ENCODE peak calls at places on chromosomes 16 and 17, in seven cellular contexts. Z, O, V, H, K, I and X are unnamed samples.

GRCh38 chr16:59633996-59634579 is 900.0 kb upstream of the GOT2 start:
- DNase-seq in Z (peak; percentile 62), O (peak; percentile 88), V (peak; percentile 82), H (no peak), K (no peak), I (peak; percentile 92), X (peak; percentile 51)

GRCh38 chr16:55055262-55055661 is 124.6 kb downstream of the IRX5 start:
- DNase-seq in Z (no peak), O (no peak), V (no peak), H (no peak), K (peak; percentile 1), I (no peak), X (no peak)

GRCh38 chr17:28643979-28644781 is 778 bp downstream of the BLTP2 start:
- DNase-seq in Z (peak; percentile 61), O (peak; percentile 63), V (no peak), H (peak; percentile 64), K (peak; percentile 72), I (peak; percentile 50), X (peak; percentile 75)

GRCh38 chr17:77905266-77905665 is 53.2 kb upstream of the TNRC6C start:
- DNase-seq in Z (no peak), O (no peak), V (no peak), H (no peak), K (peak; percentile 37), I (no peak), X (no peak)

GRCh38 chr17:9306086-9306485 is 269.5 kb downstream of the STX8 start:
- DNase-seq in Z (peak; percentile 27), O (no peak), V (no peak), H (no peak), K (no peak), I (no peak), X (no peak)

GRCh38 chr17:29613371-29613837 is 9.3 kb downstream of the CORO6 start:
- DNase-seq in Z (peak; percentile 90), O (peak; percentile 77), V (no peak), H (peak; percentile 90), K (peak; percentile 95), I (no peak), X (peak; percentile 92)

GRCh38 chr16:88482630-88483391 is 29.7 kb downstream of the ZFPM1 start:
- DNase-seq in Z (no peak), O (no peak), V (no peak), H (no peak), K (no peak), I (no peak), X (no peak)

GRCh38 chr16:27759947-27760844 is 210.3 kb downstream of the KATNIP start:
- DNase-seq in Z (no peak), O (no peak), V (no peak), H (no peak), K (no peak), I (peak; percentile 24), X (no peak)

GRCh38 chr16:84545114-84545737 is 40.8 kb upstream of the MEAK7 start:
- DNase-seq in Z (no peak), O (no peak), V (no peak), H (no peak), K (no peak), I (no peak), X (no peak)

GRCh38 chr16:14337303-14338191 is 266.4 kb downstream of the MRTFB start:
- DNase-seq in Z (peak; percentile 12), O (no peak), V (no peak), H (peak; percentile 26), K (no peak), I (no peak), X (peak; percentile 67)

GRCh38 chr16:10754941-10755340 is 11.3 kb downstream of the NUBP1 start:
- DNase-seq in Z (peak; percentile 58), O (peak; percentile 64), V (peak; percentile 44), H (no peak), K (no peak), I (peak; percentile 76), X (peak; percentile 45)

GRCh38 chr17:7834554-7834890 is 505 bp downstream of the KDM6B start:
- DNase-seq in Z (peak; percentile 39), O (no peak), V (no peak), H (peak; percentile 66), K (peak; percentile 91), I (peak; percentile 83), X (peak; percentile 50)

GRCh38 chr17:50963139-50963538 is 97.0 kb upstream of the TOB1 start:
- DNase-seq in Z (peak; percentile 22), O (no peak), V (no peak), H (no peak), K (no peak), I (no peak), X (no peak)

GRCh38 chr16:66265106-66265415 is 101.4 kb upstream of the CDH5 start:
- DNase-seq in Z (no peak), O (no peak), V (no peak), H (no peak), K (peak; percentile 12), I (no peak), X (no peak)

GRCh38 chr16:67301080-67301757 is 21.9 kb downstream of the PLEKHG4 start:
- DNase-seq in Z (no peak), O (no peak), V (no peak), H (no peak), K (peak; percentile 66), I (no peak), X (peak; percentile 34)

GRCh38 chr17:49928826-49929475 is 40.0 kb upstream of the DLX4 start:
- DNase-seq in Z (no peak), O (peak; percentile 70), V (peak; percentile 79), H (no peak), K (no peak), I (peak; percentile 59), X (peak; percentile 46)

GRCh38 chr16:80027007-80027965 is 426.7 kb upstream of the MAF start:
- DNase-seq in Z (peak; percentile 94), O (peak; percentile 99), V (peak; percentile 67), H (peak; percentile 9), K (peak; percentile 63), I (peak; percentile 98), X (peak; percentile 86)

GRCh38 chr17:14940946-14941280 is 324.2 kb downstream of the PMP22 start:
- DNase-seq in Z (no peak), O (peak; percentile 35), V (peak; percentile 57), H (no peak), K (no peak), I (no peak), X (no peak)

GRCh38 chr17:19357351-19358140 is 5.0 kb downstream of the B9D1 start:
- DNase-seq in Z (no peak), O (no peak), V (no peak), H (no peak), K (no peak), I (no peak), X (no peak)

GRCh38 chr17:2094891-2095535 is 40.1 kb downstream of the HIC1 start:
- DNase-seq in Z (peak; percentile 78), O (no peak), V (no peak), H (peak; percentile 79), K (peak; percentile 84), I (peak; percentile 27), X (no peak)

GRCh38 chr17:48970224-48970623 is 1.8 kb upstream of the GIP start:
- DNase-seq in Z (peak; percentile 21), O (no peak), V (no peak), H (no peak), K (peak; percentile 41), I (no peak), X (no peak)

GRCh38 chr16:50338371-50339231 is 30.2 kb downstream of the BRD7 start:
- DNase-seq in Z (no peak), O (peak; percentile 8), V (no peak), H (no peak), K (no peak), I (no peak), X (peak; percentile 17)

GRCh38 chr17:63911657-63912100 is 621 bp upstream of the CSHL1 start:
- DNase-seq in Z (peak; percentile 44), O (peak; percentile 25), V (no peak), H (peak; percentile 46), K (peak; percentile 51), I (peak; percentile 20), X (peak; percentile 77)

GRCh38 chr16:88617268-88618031 is 20.9 kb upstream of the IL17C start:
- DNase-seq in Z (no peak), O (no peak), V (no peak), H (no peak), K (no peak), I (no peak), X (no peak)

GRCh38 chr17:81688616-81689015 is 4.8 kb downstream of the HGS start:
- DNase-seq in Z (no peak), O (no peak), V (no peak), H (no peak), K (no peak), I (no peak), X (no peak)

GRCh38 chr16:86245351-86245750 is 265.0 kb upstream of the FOXF1 start:
- DNase-seq in Z (no peak), O (no peak), V (no peak), H (no peak), K (no peak), I (no peak), X (no peak)

GRCh38 chr17:27384261-27384701 is 72.0 kb upstream of the KSR1 start:
- DNase-seq in Z (peak; percentile 98), O (peak; percentile 98), V (peak; percentile 95), H (peak; percentile 84), K (no peak), I (peak; percentile 99), X (peak; percentile 90)

GRCh38 chr17:39082482-39082881 is 69.0 kb downstream of the PLXDC1 start:
- DNase-seq in Z (peak; percentile 87), O (no peak), V (no peak), H (no peak), K (no peak), I (no peak), X (peak; percentile 51)

GRCh38 chr17:21001813-21002221 is 41.0 kb downstream of the USP22 start:
- DNase-seq in Z (no peak), O (no peak), V (no peak), H (no peak), K (peak; percentile 52), I (no peak), X (no peak)

GRCh38 chr17:68255151-68255550 is 7.3 kb downstream of the AMZ2 start:
- DNase-seq in Z (no peak), O (no peak), V (no peak), H (no peak), K (no peak), I (no peak), X (no peak)

GRCh38 chr16:28974007-28974436 is 556 bp upstream of the SPNS1 start:
- DNase-seq in Z (peak; percentile 74), O (peak; percentile 74), V (peak; percentile 16), H (peak; percentile 53), K (peak; percentile 77), I (peak; percentile 79), X (peak; percentile 81)